ENCODE peak calls at places on chromosomes 2 and 18, in six cellular contexts. X, U, L, E, N and B are unnamed samples.

GRCh38 chr18:57951110-57951796 is 92.8 kb upstream of the NEDD4L start:
- DNase-seq in E (no peak), N (no peak), L (no peak), U (no peak), X (no peak), B (no peak)

GRCh38 chr18:43587538-43588153 is 310.4 kb upstream of the SYT4 start:
- DNase-seq in E (peak), U (peak), X (no peak), L (peak), N (no peak), B (peak)

GRCh38 chr2:74893332-74893731 is 59.4 kb downstream of the HK2 start:
- DNase-seq in U (peak), E (no peak), X (no peak), N (no peak), L (peak), B (no peak)

GRCh38 chr18:31064130-31064529 is 21.6 kb upstream of the DSC3 start:
- DNase-seq in L (no peak), U (no peak), X (no peak), N (no peak), E (no peak), B (no peak)

GRCh38 chr2:72770879-72771461 is 54.9 kb downstream of the EXOC6B start:
- DNase-seq in N (no peak), L (peak), X (no peak), E (peak), U (peak), B (peak)

GRCh38 chr18:56443508-56443907 is 194.9 kb downstream of the TXNL1 start:
- DNase-seq in L (no peak), N (no peak), X (no peak), U (no peak), E (no peak), B (no peak)

GRCh38 chr2:170582747-170583463 is 132.2 kb upstream of the SP5 start:
- DNase-seq in X (no peak), L (no peak), E (peak), U (no peak), N (peak), B (peak)

GRCh38 chr2:237178396-237178795 is 92.7 kb downstream of the COPS8 start:
- DNase-seq in N (no peak), X (no peak), E (no peak), L (peak), U (peak), B (no peak)

GRCh38 chr18:6056171-6056932 is 161.0 kb upstream of the TMEM200C start:
- DNase-seq in U (peak), E (no peak), X (no peak), L (peak), N (no peak), B (peak)

GRCh38 chr18:66616523-66616983 is 12.7 kb upstream of the CDH19 start:
- DNase-seq in E (peak), L (no peak), N (peak), X (no peak), U (no peak), B (no peak)

GRCh38 chr2:37615808-37616673 is 55.4 kb downstream of the CDC42EP3 start:
- DNase-seq in L (no peak), U (no peak), N (no peak), X (no peak), E (peak), B (no peak)

GRCh38 chr2:20151116-20151571 is 73.8 kb downstream of the SDC1 start:
- DNase-seq in U (no peak), N (peak), E (no peak), X (no peak), L (no peak), B (no peak)

GRCh38 chr2:55923091-55923977 is at the start of gene EFEMP1:
- DNase-seq in X (no peak), U (peak), E (peak), N (peak), L (peak), B (peak)

GRCh38 chr2:40450066-40450841 is 1.6 kb downstream of the SLC8A1 start:
- DNase-seq in N (no peak), U (peak), E (peak), L (peak), X (no peak), B (no peak)

GRCh38 chr18:79690586-79691482 is 11.2 kb downstream of the CTDP1 start:
- DNase-seq in N (no peak), X (no peak), U (no peak), L (no peak), E (no peak), B (no peak)

GRCh38 chr2:226953206-226953605 is 117.4 kb downstream of the RHBDD1 start:
- DNase-seq in E (no peak), U (no peak), N (no peak), L (no peak), X (no peak), B (no peak)

GRCh38 chr18:58049000-58049688 is 5.1 kb downstream of the NEDD4L start:
- DNase-seq in L (no peak), E (no peak), N (no peak), X (no peak), U (no peak), B (no peak)

GRCh38 chr2:179581605-179582004 is 279.8 kb downstream of the ZNF385B start:
- DNase-seq in U (no peak), L (no peak), N (no peak), E (peak), X (no peak), B (no peak)

GRCh38 chr2:36357506-36358316 is 2.1 kb downstream of the CRIM1 start:
- DNase-seq in E (peak), U (peak), X (no peak), L (peak), N (peak), B (no peak)

GRCh38 chr2:219451626-219452360 is 17.1 kb downstream of the SPEG start:
- DNase-seq in X (no peak), U (peak), N (no peak), E (no peak), L (no peak), B (no peak)

GRCh38 chr2:37934591-37935513 is 9.8 kb downstream of the RMDN2 start:
- DNase-seq in N (no peak), L (peak), X (no peak), E (no peak), U (no peak), B (no peak)

GRCh38 chr2:201363857-201364560 is 6.9 kb upstream of the FLACC1 start:
- DNase-seq in U (peak), X (no peak), N (peak), E (peak), L (peak), B (no peak)

GRCh38 chr2:54455584-54456525 is at the start of gene SPTBN1:
- DNase-seq in U (peak), E (peak), X (peak), N (peak), L (peak), B (peak)

GRCh38 chr18:12393510-12393909 is 14.2 kb upstream of the PRELID3A start:
- DNase-seq in X (no peak), E (no peak), U (no peak), N (no peak), L (no peak), B (no peak)

GRCh38 chr2:186884585-186884984 is 35.6 kb upstream of the ZSWIM2 start:
- DNase-seq in E (peak), U (no peak), L (peak), N (no peak), X (no peak), B (peak)

GRCh38 chr2:119240311-119241204 is 16.9 kb downstream of the STEAP3 start:
- DNase-seq in U (peak), L (peak), N (peak), E (peak), X (no peak), B (no peak)

GRCh38 chr2:240247241-240247867 is 106.9 kb upstream of the OTOS start:
- DNase-seq in N (no peak), X (no peak), L (no peak), U (no peak), E (no peak), B (no peak)

GRCh38 chr18:36392163-36392887 is 94.8 kb downstream of the FHOD3 start:
- DNase-seq in X (no peak), L (no peak), N (no peak), U (peak), E (no peak), B (no peak)

DNA sequence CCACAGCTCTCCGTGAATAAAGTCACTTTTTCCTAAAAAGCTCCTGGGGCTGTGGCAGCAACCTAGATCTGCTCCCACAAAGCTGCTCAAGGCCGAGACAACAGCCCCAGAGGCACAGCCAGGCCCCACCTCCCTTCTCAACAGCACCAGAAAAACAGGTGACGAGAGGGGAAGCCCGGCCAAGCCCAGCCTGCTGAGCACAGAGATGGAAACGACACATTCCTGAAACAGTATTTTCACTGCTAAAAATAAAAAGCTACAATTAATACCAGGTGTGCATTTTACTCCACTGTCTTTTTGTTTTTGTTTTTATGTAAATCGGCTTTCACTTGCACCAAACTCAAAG is 199.3 kb downstream of the HDAC4 start:
- DNase-seq in E (no peak), L (no peak), N (no peak), U (no peak), X (no peak), B (no peak)
- H3K9ac ChIP-seq in E (no peak), L (peak), N (no peak), U (no peak), X (no peak), B (no peak)

DNA sequence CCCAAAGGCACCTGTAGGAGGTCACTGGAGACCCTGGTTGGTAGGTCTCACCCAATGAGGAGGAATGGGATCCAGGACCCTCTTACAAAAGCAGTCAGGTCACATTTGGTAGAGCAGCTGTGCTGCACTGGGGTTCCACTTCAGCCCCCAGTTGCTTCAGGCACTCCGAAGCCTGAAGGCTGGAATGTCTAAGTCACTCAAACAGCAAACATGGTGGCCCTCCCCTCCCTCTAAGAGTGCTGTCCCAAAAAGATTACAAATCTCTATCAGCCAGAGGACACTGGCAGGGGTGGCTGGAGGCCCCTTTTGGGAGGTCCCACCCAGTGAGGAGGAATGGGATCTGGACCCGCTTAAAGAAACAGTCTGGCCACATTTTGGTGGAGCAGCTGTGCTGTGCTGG is 17.7 kb downstream of the MSTN start:
- DNase-seq in E (no peak), X (no peak), N (no peak), U (no peak), L (no peak), B (no peak)
- H2BK15ac ChIP-seq in E (no peak), X (no peak), N (no peak), U (no peak), L (no peak), B (no peak)

DNA sequence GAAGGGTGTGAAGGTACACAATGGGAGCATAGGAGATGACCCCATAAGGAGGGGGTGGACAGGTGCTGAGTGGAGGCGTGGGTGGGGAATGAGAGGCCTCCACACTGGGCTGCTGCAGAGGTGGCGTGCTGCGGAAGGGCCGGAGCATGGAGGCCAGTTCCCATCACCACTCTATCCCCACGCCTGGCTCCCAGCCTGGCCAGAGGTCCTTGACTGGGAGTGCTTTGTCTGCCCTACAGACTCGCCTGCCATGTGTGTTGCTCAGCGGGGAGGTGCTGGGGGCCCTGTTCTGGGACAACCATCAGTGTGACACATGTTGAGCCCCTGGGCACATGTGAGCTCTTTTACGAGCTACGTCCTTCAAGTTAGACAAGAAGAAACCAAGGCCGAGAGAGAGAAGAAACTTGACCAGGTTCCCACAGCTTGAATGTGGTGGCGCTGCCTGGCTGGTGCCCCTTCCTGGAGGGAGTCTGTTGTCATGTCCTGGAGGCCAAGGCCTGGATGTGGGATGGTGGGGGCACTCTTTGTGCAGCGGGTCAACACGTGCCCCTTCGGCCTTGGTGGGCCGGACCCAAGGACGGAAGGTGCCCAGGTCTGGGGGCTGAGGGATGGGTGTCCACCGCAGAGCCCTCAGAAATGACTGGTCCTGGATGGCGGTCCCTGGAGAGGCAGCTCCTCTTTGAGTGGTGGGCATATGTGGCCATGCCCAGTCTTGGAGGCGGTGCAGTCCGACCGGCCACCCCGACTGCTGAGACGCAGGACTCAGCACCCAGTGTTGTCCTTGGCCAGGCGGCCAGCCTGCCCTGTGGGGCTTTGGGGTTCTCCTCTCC is 1.2 kb upstream of the INPP5D start:
- DNase-seq in L (no peak), U (no peak), X (no peak), E (no peak), N (no peak), B (no peak)
- H3K9ac ChIP-seq in L (no peak), U (no peak), X (no peak), E (no peak), N (no peak), B (no peak)

GRCh38 chr2:9508934-9509333 is 34.6 kb downstream of the IAH1 start:
- DNase-seq in N (no peak), U (no peak), E (no peak), L (no peak), X (no peak), B (no peak)
- H2BK15ac ChIP-seq in N (no peak), U (no peak), E (no peak), L (no peak), X (no peak), B (no peak)

DNA sequence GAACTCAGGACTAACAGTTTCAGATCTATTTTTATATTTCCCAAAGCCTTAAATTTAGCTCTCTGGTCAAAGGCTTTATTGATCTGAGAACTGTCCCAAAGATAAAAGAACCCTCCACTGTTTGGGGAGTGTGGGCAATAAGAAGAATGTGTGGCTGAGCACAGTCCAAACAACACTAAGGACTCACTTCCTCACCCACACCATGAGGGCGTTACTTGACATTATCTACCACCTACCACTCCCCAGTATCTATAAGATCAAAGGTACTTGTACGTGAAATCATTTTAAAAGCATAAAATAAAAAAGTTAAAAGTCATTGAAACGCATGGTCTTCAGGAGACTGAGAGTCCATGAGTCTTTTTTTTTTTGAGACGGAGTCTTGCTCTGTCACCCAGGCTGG is 54.6 kb upstream of the NFU1 start:
- DNase-seq in E (no peak), N (no peak), L (no peak), U (no peak), X (no peak), B (no peak)
- H3K9ac ChIP-seq in E (no peak), N (no peak), L (no peak), U (no peak), X (no peak), B (no peak)